ENCODE peak calls at places on chromosomes 3 and 15, in six cellular contexts. One of them, this sample, is unnamed.

GRCh38 chr15:49832421-49832980 is 211.7 kb downstream of the DTWD1 start:
- DNase-seq in body of pancreas: peak; percentile 70
- DNase-seq in upper lobe of right lung: no peak
- DNase-seq in transverse colon: peak; percentile 56
- DNase-seq in GM23248: peak; percentile 8
- DNase-seq in K562: peak; percentile 11
- DNase-seq in this sample: peak; percentile 15

GRCh38 chr3:12501360-12502020 is 17.2 kb downstream of the TSEN2 start:
- DNase-seq in GM23248: peak; percentile 76
- DNase-seq in K562: no peak
- DNase-seq in body of pancreas: peak; percentile 71
- DNase-seq in transverse colon: no peak
- DNase-seq in upper lobe of right lung: no peak
- DNase-seq in this sample: no peak

GRCh38 chr15:95929232-95929846 is 401.2 kb upstream of the NR2F2 start:
- DNase-seq in GM23248: no peak
- DNase-seq in transverse colon: no peak
- DNase-seq in upper lobe of right lung: no peak
- DNase-seq in K562: peak; percentile 96
- DNase-seq in body of pancreas: no peak
- DNase-seq in this sample: no peak

GRCh38 chr3:196227629-196228493 is 11.5 kb downstream of the SLC51A start:
- DNase-seq in upper lobe of right lung: no peak
- DNase-seq in transverse colon: no peak
- DNase-seq in GM23248: peak; percentile 53
- DNase-seq in body of pancreas: no peak
- DNase-seq in K562: no peak
- DNase-seq in this sample: no peak

GRCh38 chr15:83653639-83654378 is at the start of gene ADAMTSL3:
- DNase-seq in transverse colon: peak; percentile 66
- DNase-seq in K562: no peak
- DNase-seq in upper lobe of right lung: peak; percentile 91
- DNase-seq in GM23248: peak; percentile 53
- DNase-seq in body of pancreas: peak; percentile 83
- DNase-seq in this sample: peak; percentile 93

GRCh38 chr3:31253782-31254181 is 278.9 kb upstream of the STT3B start:
- DNase-seq in GM23248: no peak
- DNase-seq in upper lobe of right lung: no peak
- DNase-seq in body of pancreas: no peak
- DNase-seq in transverse colon: no peak
- DNase-seq in K562: no peak
- DNase-seq in this sample: no peak

GRCh38 chr15:101318147-101318809 is 23.2 kb upstream of the SNRPA1 start:
- DNase-seq in body of pancreas: no peak
- DNase-seq in GM23248: no peak
- DNase-seq in upper lobe of right lung: no peak
- DNase-seq in transverse colon: no peak
- DNase-seq in K562: no peak
- DNase-seq in this sample: no peak

GRCh38 chr3:187044206-187044605 is 95.1 kb downstream of the RPL39L start:
- DNase-seq in upper lobe of right lung: no peak
- DNase-seq in GM23248: no peak
- DNase-seq in body of pancreas: no peak
- DNase-seq in transverse colon: no peak
- DNase-seq in K562: no peak
- DNase-seq in this sample: no peak

GRCh38 chr3:82044918-82045715 is 283.7 kb upstream of the GBE1 start:
- DNase-seq in GM23248: no peak
- DNase-seq in K562: no peak
- DNase-seq in body of pancreas: no peak
- DNase-seq in upper lobe of right lung: no peak
- DNase-seq in transverse colon: no peak
- DNase-seq in this sample: no peak

GRCh38 chr3:127814325-127814781 is 8.0 kb downstream of the MGLL start:
- DNase-seq in K562: no peak
- DNase-seq in body of pancreas: no peak
- DNase-seq in GM23248: no peak
- DNase-seq in transverse colon: peak; percentile 6
- DNase-seq in upper lobe of right lung: no peak
- DNase-seq in this sample: no peak

GRCh38 chr3:190807719-190808375 is 54.6 kb downstream of the GMNC start:
- DNase-seq in K562: no peak
- DNase-seq in GM23248: no peak
- DNase-seq in transverse colon: no peak
- DNase-seq in upper lobe of right lung: peak; percentile 76
- DNase-seq in body of pancreas: peak; percentile 97
- DNase-seq in this sample: peak; percentile 59

GRCh38 chr3:65945480-65945879 is 93.2 kb downstream of the MAGI1 start:
- DNase-seq in upper lobe of right lung: no peak
- DNase-seq in transverse colon: no peak
- DNase-seq in body of pancreas: no peak
- DNase-seq in K562: no peak
- DNase-seq in GM23248: peak; percentile 70
- DNase-seq in this sample: no peak

GRCh38 chr15:65132841-65133549 is 613 bp downstream of the PDCD7 start:
- DNase-seq in body of pancreas: peak; percentile 42
- DNase-seq in K562: peak; percentile 45
- DNase-seq in transverse colon: peak; percentile 44
- DNase-seq in GM23248: peak; percentile 83
- DNase-seq in upper lobe of right lung: peak; percentile 85
- DNase-seq in this sample: peak; percentile 78

GRCh38 chr3:197364410-197365071 is 66.1 kb upstream of the DLG1 start:
- DNase-seq in transverse colon: no peak
- DNase-seq in K562: no peak
- DNase-seq in upper lobe of right lung: peak; percentile 7
- DNase-seq in GM23248: peak; percentile 30
- DNase-seq in body of pancreas: no peak
- DNase-seq in this sample: no peak

GRCh38 chr3:193951859-193952258 is 184.1 kb upstream of the HES1 start:
- DNase-seq in GM23248: no peak
- DNase-seq in transverse colon: no peak
- DNase-seq in K562: no peak
- DNase-seq in body of pancreas: no peak
- DNase-seq in upper lobe of right lung: no peak
- DNase-seq in this sample: no peak

GRCh38 chr3:171172070-171172469 is 145.6 kb upstream of the SLC2A2 start:
- DNase-seq in GM23248: no peak
- DNase-seq in upper lobe of right lung: no peak
- DNase-seq in K562: peak; percentile 49
- DNase-seq in transverse colon: no peak
- DNase-seq in body of pancreas: no peak
- DNase-seq in this sample: no peak

GRCh38 chr15:65930134-65930533 is 60.8 kb downstream of the RAB11A start:
- DNase-seq in body of pancreas: no peak
- DNase-seq in upper lobe of right lung: no peak
- DNase-seq in K562: no peak
- DNase-seq in transverse colon: no peak
- DNase-seq in GM23248: no peak
- DNase-seq in this sample: no peak

GRCh38 chr3:157282261-157283191 is 122.6 kb upstream of the CCNL1 start:
- DNase-seq in K562: no peak
- DNase-seq in body of pancreas: peak; percentile 20
- DNase-seq in upper lobe of right lung: no peak
- DNase-seq in transverse colon: no peak
- DNase-seq in GM23248: peak; percentile 96
- DNase-seq in this sample: no peak

GRCh38 chr3:59386165-59386564 is 336.3 kb upstream of the CFAP20DC start:
- DNase-seq in K562: no peak
- DNase-seq in transverse colon: no peak
- DNase-seq in upper lobe of right lung: no peak
- DNase-seq in body of pancreas: no peak
- DNase-seq in GM23248: peak; percentile 24
- DNase-seq in this sample: no peak

GRCh38 chr3:55571216-55571813 is 84.2 kb upstream of the WNT5A start:
- DNase-seq in transverse colon: no peak
- DNase-seq in body of pancreas: no peak
- DNase-seq in K562: no peak
- DNase-seq in GM23248: no peak
- DNase-seq in upper lobe of right lung: no peak
- DNase-seq in this sample: no peak

GRCh38 chr15:52277575-52277974 is 18.0 kb downstream of the MYO5C start:
- DNase-seq in K562: no peak
- DNase-seq in transverse colon: no peak
- DNase-seq in upper lobe of right lung: no peak
- DNase-seq in GM23248: no peak
- DNase-seq in body of pancreas: no peak
- DNase-seq in this sample: no peak

GRCh38 chr15:63923993-63924950 is 90.5 kb upstream of the HERC1 start:
- DNase-seq in body of pancreas: no peak
- DNase-seq in GM23248: no peak
- DNase-seq in K562: no peak
- DNase-seq in transverse colon: no peak
- DNase-seq in upper lobe of right lung: no peak
- DNase-seq in this sample: no peak

GRCh38 chr15:77702211-77702957 is 69.7 kb upstream of the LINGO1 start:
- DNase-seq in body of pancreas: peak; percentile 14
- DNase-seq in upper lobe of right lung: no peak
- DNase-seq in transverse colon: peak; percentile 12
- DNase-seq in K562: peak; percentile 42
- DNase-seq in GM23248: peak; percentile 46
- DNase-seq in this sample: no peak

GRCh38 chr3:34207826-34208225 is 409.4 kb downstream of the PDCD6IP start:
- DNase-seq in upper lobe of right lung: no peak
- DNase-seq in body of pancreas: no peak
- DNase-seq in K562: no peak
- DNase-seq in GM23248: no peak
- DNase-seq in transverse colon: no peak
- DNase-seq in this sample: no peak
- H3K4me3 ChIP-seq in upper lobe of right lung: no peak overlapping the region
- H3K4me3 ChIP-seq in body of pancreas: no peak overlapping the region
- H3K4me3 ChIP-seq in K562: no peak overlapping the region
- H3K4me3 ChIP-seq in GM23248: no peak overlapping the region
- H3K4me3 ChIP-seq in transverse colon: no peak overlapping the region
- H3K4me3 ChIP-seq in this sample: no peak overlapping the region

GRCh38 chr3:101973163-101973505 is 123.8 kb downstream of the NFKBIZ start:
- DNase-seq in GM23248: no peak
- DNase-seq in K562: no peak
- DNase-seq in body of pancreas: no peak
- DNase-seq in upper lobe of right lung: no peak
- DNase-seq in transverse colon: no peak
- DNase-seq in this sample: no peak

GRCh38 chr3:101966202-101966722 is 116.9 kb downstream of the NFKBIZ start:
- DNase-seq in GM23248: no peak
- DNase-seq in transverse colon: no peak
- DNase-seq in body of pancreas: no peak
- DNase-seq in K562: no peak
- DNase-seq in upper lobe of right lung: no peak
- DNase-seq in this sample: no peak

GRCh38 chr3:101972430-101973162 is 123.3 kb downstream of the NFKBIZ start:
- DNase-seq in K562: no peak
- DNase-seq in GM23248: no peak
- DNase-seq in transverse colon: no peak
- DNase-seq in upper lobe of right lung: no peak
- DNase-seq in body of pancreas: no peak
- DNase-seq in this sample: no peak

GRCh38 chr3:101970915-101971314 is 121.6 kb downstream of the NFKBIZ start:
- DNase-seq in upper lobe of right lung: no peak
- DNase-seq in body of pancreas: no peak
- DNase-seq in transverse colon: no peak
- DNase-seq in K562: peak; percentile 4
- DNase-seq in GM23248: no peak
- DNase-seq in this sample: no peak

DNA sequence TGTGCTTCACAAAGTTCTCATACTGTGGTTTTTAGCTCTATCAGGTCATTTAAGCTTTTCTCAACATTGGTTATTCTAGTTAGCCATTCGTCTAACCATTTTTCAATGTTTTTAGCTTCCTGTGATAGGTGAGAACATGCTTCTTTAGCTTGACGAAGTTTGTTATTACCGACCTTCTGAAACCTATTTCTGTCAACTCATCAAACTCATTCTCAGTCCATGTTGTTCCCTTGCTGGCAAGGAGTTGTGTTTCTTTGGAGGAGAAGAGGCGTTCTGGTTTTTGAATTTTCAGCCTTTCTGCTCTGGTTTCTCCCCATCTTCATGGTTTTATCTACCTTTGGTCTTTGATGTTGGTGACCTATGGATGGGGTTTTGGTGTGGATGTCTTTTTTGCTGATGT is 120.9 kb downstream of the NFKBIZ start:
- DNase-seq in GM23248: no peak
- DNase-seq in body of pancreas: no peak
- DNase-seq in K562: no peak
- DNase-seq in upper lobe of right lung: no peak
- DNase-seq in transverse colon: no peak
- DNase-seq in this sample: no peak
- H3K4me1 ChIP-seq in GM23248: no peaks in the 10 kb centered on the region
- H3K4me1 ChIP-seq in body of pancreas: no peaks in the 10 kb centered on the region
- H3K4me1 ChIP-seq in K562: no peaks in the 10 kb centered on the region
- H3K4me1 ChIP-seq in upper lobe of right lung: no peaks in the 10 kb centered on the region
- H3K4me1 ChIP-seq in transverse colon: no peaks in the 10 kb centered on the region
- H3K4me1 ChIP-seq in this sample: no peaks in the 10 kb centered on the region

GRCh38 chr15:29820802-29821160 is 1.5 kb downstream of the TJP1 start:
- DNase-seq in GM23248: peak; percentile 33
- DNase-seq in upper lobe of right lung: no peak
- DNase-seq in transverse colon: no peak
- DNase-seq in K562: no peak
- DNase-seq in body of pancreas: no peak
- DNase-seq in this sample: no peak

GRCh38 chr15:29821416-29822099 is 710 bp downstream of the TJP1 start:
- DNase-seq in GM23248: peak; percentile 93
- DNase-seq in body of pancreas: peak; percentile 90
- DNase-seq in upper lobe of right lung: peak; percentile 85
- DNase-seq in transverse colon: peak; percentile 83
- DNase-seq in K562: peak; percentile 91
- DNase-seq in this sample: peak; percentile 93

GRCh38 chr15:29825205-29825604 is 2.9 kb upstream of the TJP1 start:
- DNase-seq in upper lobe of right lung: no peak
- DNase-seq in K562: no peak
- DNase-seq in GM23248: no peak
- DNase-seq in body of pancreas: no peak
- DNase-seq in transverse colon: no peak
- DNase-seq in this sample: no peak

GRCh38 chr15:29822100-29822684 is at the start of gene TJP1:
- DNase-seq in body of pancreas: peak; percentile 79
- DNase-seq in upper lobe of right lung: peak; percentile 90
- DNase-seq in transverse colon: peak; percentile 81
- DNase-seq in K562: peak; percentile 83
- DNase-seq in GM23248: peak; percentile 93
- DNase-seq in this sample: peak; percentile 93

GRCh38 chr15:29822685-29823459 is 604 bp upstream of the TJP1 start:
- DNase-seq in GM23248: peak; percentile 98
- DNase-seq in upper lobe of right lung: peak; percentile 84
- DNase-seq in body of pancreas: peak; percentile 82
- DNase-seq in transverse colon: peak; percentile 72
- DNase-seq in K562: no peak
- DNase-seq in this sample: peak; percentile 92
- H3K4me3 ChIP-seq in GM23248: peak overlapping the region; percentile 87
- H3K4me3 ChIP-seq in upper lobe of right lung: peak overlapping the region; percentile 65
- H3K4me3 ChIP-seq in body of pancreas: no peak overlapping the region
- H3K4me3 ChIP-seq in transverse colon: peak overlapping the region; percentile 63
- H3K4me3 ChIP-seq in K562: peak overlapping the region; percentile 76
- H3K4me3 ChIP-seq in this sample: peak overlapping the region; percentile 92

DNA sequence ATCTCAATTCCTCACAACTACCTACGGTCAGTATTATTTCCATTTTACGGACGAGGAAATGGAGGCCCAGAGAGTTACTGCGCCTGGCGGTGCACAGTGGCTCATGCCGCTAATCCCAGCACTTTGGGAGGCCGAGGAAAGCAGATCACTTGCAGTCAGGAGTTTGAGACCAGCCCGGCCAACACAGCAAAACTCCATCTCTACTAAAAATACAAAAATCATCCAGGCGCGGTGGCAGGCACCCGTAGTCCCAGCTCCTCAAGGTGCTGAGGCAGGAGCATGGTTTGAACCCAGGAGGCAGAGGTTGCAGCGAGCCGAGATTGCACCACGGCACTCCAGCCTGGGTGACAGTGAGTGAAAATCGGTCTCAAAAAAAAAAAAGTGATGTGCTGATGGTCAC is 187.3 kb downstream of the XXYLT1 start:
- DNase-seq in K562: no peak
- DNase-seq in transverse colon: no peak
- DNase-seq in upper lobe of right lung: no peak
- DNase-seq in GM23248: no peak
- DNase-seq in body of pancreas: no peak
- DNase-seq in this sample: peak; percentile 35
- H3K4me1 ChIP-seq in K562: peaks cover 41% of the 10 kb centered on the region
- H3K4me1 ChIP-seq in transverse colon: no peaks in the 10 kb centered on the region
- H3K4me1 ChIP-seq in upper lobe of right lung: peaks cover 17% of the 10 kb centered on the region
- H3K4me1 ChIP-seq in GM23248: no peaks in the 10 kb centered on the region
- H3K4me1 ChIP-seq in body of pancreas: peaks cover 20% of the 10 kb centered on the region
- H3K4me1 ChIP-seq in this sample: peaks cover 21% of the 10 kb centered on the region